ENCODE peak calls at places on chromosome 5, in five cellular contexts. One of them, this sample, is unnamed.

GRCh38 chr5:109225695-109226094 is 184.1 kb downstream of the PJA2 start:
- DNase-seq in prostate gland: no peak
- DNase-seq in ovary: peak
- DNase-seq in A549: no peak
- DNase-seq in vagina: no peak
- DNase-seq in this sample: no peak

GRCh38 chr5:141771562-141771961 is 89.5 kb upstream of the ARAP3 start:
- DNase-seq in vagina: no peak
- DNase-seq in A549: no peak
- DNase-seq in ovary: no peak
- DNase-seq in prostate gland: no peak
- DNase-seq in this sample: peak

GRCh38 chr5:105288946-105289345 is 1726.4 kb upstream of the NUDT12 start:
- DNase-seq in prostate gland: no peak
- DNase-seq in A549: no peak
- DNase-seq in ovary: no peak
- DNase-seq in vagina: no peak
- DNase-seq in this sample: no peak

GRCh38 chr5:146291421-146292074 is 47.1 kb upstream of the POU4F3 start:
- DNase-seq in prostate gland: no peak
- DNase-seq in ovary: no peak
- DNase-seq in A549: peak
- DNase-seq in vagina: no peak
- DNase-seq in this sample: no peak

GRCh38 chr5:62935660-62936059 is 357.0 kb downstream of the LRRC70 start:
- DNase-seq in A549: no peak
- DNase-seq in vagina: no peak
- DNase-seq in ovary: no peak
- DNase-seq in prostate gland: no peak
- DNase-seq in this sample: no peak

GRCh38 chr5:136622737-136623136 is 257.4 kb upstream of the TRPC7 start:
- DNase-seq in vagina: no peak
- DNase-seq in prostate gland: no peak
- DNase-seq in A549: no peak
- DNase-seq in ovary: no peak
- DNase-seq in this sample: no peak

GRCh38 chr5:123879071-123879470 is 367.1 kb downstream of the CSNK1G3 start:
- DNase-seq in A549: no peak
- DNase-seq in ovary: no peak
- DNase-seq in prostate gland: no peak
- DNase-seq in vagina: no peak
- DNase-seq in this sample: no peak

GRCh38 chr5:158175664-158176507 is 316.9 kb upstream of the CLINT1 start:
- DNase-seq in A549: no peak
- DNase-seq in prostate gland: peak
- DNase-seq in vagina: no peak
- DNase-seq in ovary: peak
- DNase-seq in this sample: no peak

GRCh38 chr5:151800527-151800926 is 28.8 kb downstream of the G3BP1 start:
- DNase-seq in A549: no peak
- DNase-seq in prostate gland: no peak
- DNase-seq in vagina: no peak
- DNase-seq in ovary: no peak
- DNase-seq in this sample: no peak

GRCh38 chr5:107466233-107466769 is 204.4 kb downstream of the EFNA5 start:
- DNase-seq in vagina: no peak
- DNase-seq in ovary: peak
- DNase-seq in prostate gland: peak
- DNase-seq in A549: peak
- DNase-seq in this sample: no peak

GRCh38 chr5:39219433-39219832 is at the start of gene FYB1:
- DNase-seq in ovary: no peak
- DNase-seq in prostate gland: no peak
- DNase-seq in vagina: no peak
- DNase-seq in A549: no peak
- DNase-seq in this sample: peak
- H3K4me3 ChIP-seq in ovary: no peak
- H3K4me3 ChIP-seq in prostate gland: no peak
- H3K4me3 ChIP-seq in vagina: no peak
- H3K4me3 ChIP-seq in A549: no peak
- H3K4me3 ChIP-seq in this sample: no peak

DNA sequence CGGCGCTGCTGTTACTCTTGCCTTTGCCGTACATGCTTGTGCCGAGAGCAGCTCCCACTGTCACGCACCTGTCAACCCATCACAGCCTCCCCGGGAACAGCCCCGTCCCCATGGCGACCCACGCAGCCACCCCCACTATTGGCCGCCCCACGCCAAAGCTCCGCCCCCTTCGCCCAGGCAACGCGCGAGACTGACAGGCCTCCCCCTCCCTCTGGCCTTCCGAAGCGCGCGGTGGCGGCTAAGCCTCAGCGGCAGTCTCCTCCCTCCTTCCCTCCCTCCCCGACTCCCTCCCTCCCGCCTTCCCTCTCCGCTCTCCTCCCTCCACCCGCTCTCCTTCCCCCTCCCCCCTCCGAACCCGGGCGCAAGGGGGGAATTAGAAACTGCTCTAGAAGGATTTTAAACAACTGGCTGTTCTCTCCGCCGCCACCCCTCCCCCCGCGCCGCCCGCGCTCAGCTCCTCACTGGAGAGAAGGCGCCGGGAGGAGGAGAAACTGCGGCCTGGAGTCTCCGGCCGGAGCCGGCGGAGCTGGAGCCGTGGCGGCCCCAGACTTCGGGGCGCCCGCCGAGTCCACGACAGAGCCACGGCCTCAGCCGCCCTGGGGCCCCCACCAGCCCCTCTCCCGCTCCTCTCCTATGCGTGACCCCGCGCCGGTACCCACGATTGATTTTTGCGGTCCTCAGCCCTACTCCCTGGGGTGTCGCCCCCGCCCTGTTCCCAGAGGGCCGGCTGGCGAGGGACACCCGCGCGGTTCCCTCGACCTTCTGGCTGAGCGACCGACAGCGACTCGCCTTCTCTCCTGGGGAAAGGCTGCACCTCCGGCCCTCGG is at the start of gene SSBP2:
- DNase-seq in A549: peak
- DNase-seq in ovary: peak
- DNase-seq in prostate gland: peak
- DNase-seq in vagina: peak
- DNase-seq in this sample: peak
- TF ChIP-seq POLR2A in A549: peak
- TF ChIP-seq POLR2A in ovary: peak
- TF ChIP-seq POLR2A in prostate gland: peak
- TF ChIP-seq POLR2A in vagina: no peak
- TF ChIP-seq POLR2A in this sample: peak

GRCh38 chr5:177369913-177370487 is 12.3 kb downstream of the RGS14 start:
- DNase-seq in A549: no peak
- DNase-seq in vagina: no peak
- DNase-seq in prostate gland: no peak
- DNase-seq in ovary: no peak
- DNase-seq in this sample: no peak

GRCh38 chr5:177370488-177371119 is 12.9 kb downstream of the RGS14 start:
- DNase-seq in ovary: peak
- DNase-seq in prostate gland: peak
- DNase-seq in vagina: no peak
- DNase-seq in A549: peak
- DNase-seq in this sample: peak

GRCh38 chr5:177371705-177372533 is 12.3 kb upstream of the SLC34A1 start:
- DNase-seq in A549: no peak
- DNase-seq in prostate gland: no peak
- DNase-seq in vagina: no peak
- DNase-seq in ovary: no peak
- DNase-seq in this sample: no peak

GRCh38 chr5:177372534-177372896 is 11.7 kb upstream of the SLC34A1 start:
- DNase-seq in prostate gland: no peak
- DNase-seq in ovary: no peak
- DNase-seq in A549: no peak
- DNase-seq in vagina: no peak
- DNase-seq in this sample: no peak

GRCh38 chr5:177371120-177371537 is 13.1 kb upstream of the SLC34A1 start:
- DNase-seq in prostate gland: no peak
- DNase-seq in ovary: no peak
- DNase-seq in A549: no peak
- DNase-seq in vagina: no peak
- DNase-seq in this sample: no peak
- H3K4me3 ChIP-seq in prostate gland: peak
- H3K4me3 ChIP-seq in ovary: peak
- H3K4me3 ChIP-seq in A549: peak
- H3K4me3 ChIP-seq in vagina: peak
- H3K4me3 ChIP-seq in this sample: peak

DNA sequence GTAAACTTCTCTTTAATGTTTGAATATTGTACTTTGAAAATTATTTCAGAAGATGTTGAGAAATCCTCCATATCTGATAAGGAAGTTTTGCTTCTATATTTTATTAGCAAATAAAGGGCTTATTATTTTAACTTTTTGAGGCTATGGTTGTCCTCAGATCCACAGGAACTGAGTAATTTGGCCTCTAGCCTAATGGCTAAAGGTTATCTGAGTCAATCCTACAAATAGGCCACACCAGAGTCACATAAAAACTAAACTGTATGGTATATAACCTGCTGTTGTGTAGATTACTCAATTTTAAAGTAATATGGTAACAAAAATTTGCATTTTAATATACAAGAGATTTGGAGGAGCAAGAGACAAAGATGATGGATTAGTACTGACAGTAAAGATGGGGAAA is 549.2 kb upstream of the GRAMD2B start:
- DNase-seq in prostate gland: no peak
- DNase-seq in vagina: no peak
- DNase-seq in ovary: no peak
- DNase-seq in A549: no peak
- DNase-seq in this sample: no peak
- TF ChIP-seq POLR2A in prostate gland: no peak
- TF ChIP-seq POLR2A in vagina: no peak
- TF ChIP-seq POLR2A in ovary: no peak
- TF ChIP-seq POLR2A in A549: no peak
- TF ChIP-seq POLR2A in this sample: no peak

GRCh38 chr5:57499262-57500050 is 16.8 kb upstream of the ACTBL2 start:
- DNase-seq in prostate gland: no peak
- DNase-seq in vagina: no peak
- DNase-seq in A549: peak
- DNase-seq in ovary: no peak
- DNase-seq in this sample: no peak
- H3K4me3 ChIP-seq in prostate gland: no peak
- H3K4me3 ChIP-seq in vagina: no peak
- H3K4me3 ChIP-seq in A549: peak
- H3K4me3 ChIP-seq in ovary: no peak
- H3K4me3 ChIP-seq in this sample: no peak

DNA sequence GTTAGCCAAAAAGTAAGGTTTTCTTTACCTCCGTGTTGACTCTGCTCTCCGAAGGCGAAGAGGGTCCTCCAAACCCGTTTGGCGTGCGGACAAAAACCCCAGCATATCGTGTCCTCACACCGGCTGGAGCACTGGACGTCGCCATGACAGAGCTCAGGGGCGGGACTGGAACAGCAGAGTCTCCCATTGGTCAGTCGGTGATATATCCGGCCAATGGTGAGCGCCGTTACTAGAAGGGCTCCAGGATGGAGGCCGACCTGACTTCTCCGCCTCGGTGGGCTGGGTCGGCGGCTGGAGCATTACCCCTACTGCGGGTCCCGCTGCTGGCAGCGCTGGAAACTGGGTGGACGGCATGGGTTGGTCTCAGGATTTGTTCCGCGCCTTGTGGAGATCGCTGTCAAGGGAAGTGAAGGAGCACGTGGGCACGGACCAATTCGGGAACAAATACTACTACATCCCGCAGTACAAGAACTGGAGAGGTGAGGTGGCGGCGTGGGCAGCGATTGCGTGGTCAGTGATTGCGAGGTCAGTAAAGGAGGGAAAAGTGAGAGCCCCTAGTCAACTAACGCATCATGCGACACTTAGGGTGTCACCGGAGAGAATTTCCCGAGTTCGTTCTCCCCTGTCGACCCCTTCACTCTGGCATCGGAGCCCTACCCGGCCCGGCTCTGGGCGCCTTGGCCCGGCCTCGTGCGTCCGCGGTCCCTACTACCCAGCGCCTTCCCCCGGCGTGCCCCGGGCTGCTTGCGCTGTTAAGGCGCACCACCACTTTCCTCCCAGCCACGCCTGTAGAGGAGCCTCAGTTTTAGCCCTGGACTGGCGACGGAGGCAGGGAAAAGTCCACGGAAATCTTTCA is at the start of the genes ERCC8 and NDUFAF2:
- DNase-seq in ovary: peak
- DNase-seq in prostate gland: peak
- DNase-seq in vagina: no peak
- DNase-seq in A549: peak
- DNase-seq in this sample: peak
- TF ChIP-seq POLR2A in ovary: peak
- TF ChIP-seq POLR2A in prostate gland: peak
- TF ChIP-seq POLR2A in vagina: no peak
- TF ChIP-seq POLR2A in A549: peak
- TF ChIP-seq POLR2A in this sample: peak

GRCh38 chr5:77266291-77266690 is 55.8 kb downstream of the PDE8B start:
- DNase-seq in vagina: no peak
- DNase-seq in A549: no peak
- DNase-seq in prostate gland: no peak
- DNase-seq in ovary: no peak
- DNase-seq in this sample: no peak

GRCh38 chr5:77272206-77272605 is 61.7 kb downstream of the PDE8B start:
- DNase-seq in A549: no peak
- DNase-seq in ovary: no peak
- DNase-seq in prostate gland: no peak
- DNase-seq in vagina: no peak
- DNase-seq in this sample: no peak

GRCh38 chr5:77262685-77263084 is 52.2 kb downstream of the PDE8B start:
- DNase-seq in vagina: no peak
- DNase-seq in prostate gland: no peak
- DNase-seq in ovary: no peak
- DNase-seq in A549: no peak
- DNase-seq in this sample: no peak

GRCh38 chr5:77267496-77267895 is 57.0 kb downstream of the PDE8B start:
- DNase-seq in prostate gland: no peak
- DNase-seq in A549: no peak
- DNase-seq in ovary: no peak
- DNase-seq in vagina: no peak
- DNase-seq in this sample: no peak
- H3K4me3 ChIP-seq in prostate gland: no peak
- H3K4me3 ChIP-seq in A549: no peak
- H3K4me3 ChIP-seq in ovary: no peak
- H3K4me3 ChIP-seq in vagina: no peak
- H3K4me3 ChIP-seq in this sample: no peak

GRCh38 chr5:88827997-88828396 is 55.0 kb downstream of the MEF2C start:
- DNase-seq in ovary: no peak
- DNase-seq in A549: no peak
- DNase-seq in vagina: no peak
- DNase-seq in prostate gland: no peak
- DNase-seq in this sample: no peak

GRCh38 chr5:88829053-88829452 is 53.9 kb downstream of the MEF2C start:
- DNase-seq in A549: no peak
- DNase-seq in prostate gland: no peak
- DNase-seq in ovary: no peak
- DNase-seq in vagina: no peak
- DNase-seq in this sample: no peak

GRCh38 chr5:88824892-88825781 is 57.8 kb downstream of the MEF2C start:
- DNase-seq in vagina: no peak
- DNase-seq in prostate gland: no peak
- DNase-seq in A549: no peak
- DNase-seq in ovary: no peak
- DNase-seq in this sample: no peak

GRCh38 chr5:88825782-88826110 is 57.2 kb downstream of the MEF2C start:
- DNase-seq in A549: no peak
- DNase-seq in vagina: no peak
- DNase-seq in prostate gland: no peak
- DNase-seq in ovary: no peak
- DNase-seq in this sample: no peak

GRCh38 chr5:88826959-88827585 is 55.9 kb downstream of the MEF2C start:
- DNase-seq in ovary: no peak
- DNase-seq in vagina: no peak
- DNase-seq in A549: no peak
- DNase-seq in prostate gland: no peak
- DNase-seq in this sample: no peak
- TF ChIP-seq POLR2A in ovary: no peak
- TF ChIP-seq POLR2A in vagina: no peak
- TF ChIP-seq POLR2A in A549: no peak
- TF ChIP-seq POLR2A in prostate gland: no peak
- TF ChIP-seq POLR2A in this sample: peak

This sample was measured in uterus.